ENCODE peak calls at places on chromosomes 6 and 20, in six cellular contexts. One of them, this sample, is unnamed.

GRCh38 chr6:159594750-159595117 is 98.3 kb downstream of the SOD2 start:
- DNase-seq in cardiac muscle cell: peak
- DNase-seq in thoracic aorta: no peak
- DNase-seq in fibroblast of lung: peak
- DNase-seq in epithelial cell of esophagus: peak
- DNase-seq in IMR-90: peak
- DNase-seq in this sample: no peak

GRCh38 chr20:43963872-43964791 is 49.5 kb downstream of the TOX2 start:
- DNase-seq in fibroblast of lung: peak
- DNase-seq in thoracic aorta: no peak
- DNase-seq in epithelial cell of esophagus: no peak
- DNase-seq in IMR-90: peak
- DNase-seq in cardiac muscle cell: peak
- DNase-seq in this sample: no peak

GRCh38 chr6:75437451-75438185 is 56.0 kb downstream of the FILIP1 start:
- DNase-seq in fibroblast of lung: peak
- DNase-seq in cardiac muscle cell: peak
- DNase-seq in thoracic aorta: no peak
- DNase-seq in IMR-90: peak
- DNase-seq in epithelial cell of esophagus: peak
- DNase-seq in this sample: no peak

GRCh38 chr6:5968817-5969726 is 37.7 kb downstream of the NRN1 start:
- DNase-seq in fibroblast of lung: no peak
- DNase-seq in epithelial cell of esophagus: peak
- DNase-seq in thoracic aorta: peak
- DNase-seq in cardiac muscle cell: no peak
- DNase-seq in IMR-90: no peak
- DNase-seq in this sample: peak

GRCh38 chr6:16130932-16131387 is 2.1 kb downstream of the MYLIP start:
- DNase-seq in epithelial cell of esophagus: peak
- DNase-seq in thoracic aorta: no peak
- DNase-seq in IMR-90: peak
- DNase-seq in fibroblast of lung: peak
- DNase-seq in cardiac muscle cell: peak
- DNase-seq in this sample: no peak

GRCh38 chr20:10075606-10076005 is 40.8 kb downstream of the ANKEF1 start:
- DNase-seq in epithelial cell of esophagus: peak
- DNase-seq in fibroblast of lung: no peak
- DNase-seq in cardiac muscle cell: no peak
- DNase-seq in IMR-90: no peak
- DNase-seq in thoracic aorta: no peak
- DNase-seq in this sample: no peak

GRCh38 chr20:17616480-17617211 is 46.8 kb downstream of the DSTN start:
- DNase-seq in IMR-90: no peak
- DNase-seq in fibroblast of lung: no peak
- DNase-seq in thoracic aorta: no peak
- DNase-seq in epithelial cell of esophagus: no peak
- DNase-seq in cardiac muscle cell: no peak
- DNase-seq in this sample: peak

GRCh38 chr6:11093065-11093590 is 506 bp upstream of the SMIM13 start:
- DNase-seq in fibroblast of lung: no peak
- DNase-seq in IMR-90: peak
- DNase-seq in cardiac muscle cell: no peak
- DNase-seq in thoracic aorta: no peak
- DNase-seq in epithelial cell of esophagus: no peak
- DNase-seq in this sample: no peak

GRCh38 chr20:64101731-64102621 is 5.4 kb downstream of the NPBWR2 start:
- DNase-seq in thoracic aorta: no peak
- DNase-seq in cardiac muscle cell: no peak
- DNase-seq in epithelial cell of esophagus: peak
- DNase-seq in fibroblast of lung: no peak
- DNase-seq in IMR-90: no peak
- DNase-seq in this sample: peak

GRCh38 chr6:166707045-166707444 is 80.0 kb upstream of the RPS6KA2 start:
- DNase-seq in fibroblast of lung: peak
- DNase-seq in epithelial cell of esophagus: peak
- DNase-seq in thoracic aorta: no peak
- DNase-seq in cardiac muscle cell: peak
- DNase-seq in IMR-90: peak
- DNase-seq in this sample: peak
- TF ChIP-seq CTCF in fibroblast of lung: peak
- TF ChIP-seq CTCF in epithelial cell of esophagus: peak
- TF ChIP-seq CTCF in thoracic aorta: no peak
- TF ChIP-seq CTCF in cardiac muscle cell: peak
- TF ChIP-seq CTCF in IMR-90: peak
- TF ChIP-seq CTCF in this sample: peak

GRCh38 chr20:21968486-21968885 is 263.0 kb downstream of the PAX1 start:
- DNase-seq in fibroblast of lung: no peak
- DNase-seq in thoracic aorta: no peak
- DNase-seq in IMR-90: no peak
- DNase-seq in epithelial cell of esophagus: no peak
- DNase-seq in cardiac muscle cell: no peak
- DNase-seq in this sample: no peak
- TF ChIP-seq CTCF in fibroblast of lung: no peak
- TF ChIP-seq CTCF in thoracic aorta: no peak
- TF ChIP-seq CTCF in IMR-90: no peak
- TF ChIP-seq CTCF in epithelial cell of esophagus: no peak
- TF ChIP-seq CTCF in cardiac muscle cell: no peak
- TF ChIP-seq CTCF in this sample: no peak

GRCh38 chr20:59452856-59453255 is 151.5 kb upstream of the PHACTR3 start:
- DNase-seq in fibroblast of lung: no peak
- DNase-seq in IMR-90: no peak
- DNase-seq in epithelial cell of esophagus: no peak
- DNase-seq in thoracic aorta: no peak
- DNase-seq in cardiac muscle cell: no peak
- DNase-seq in this sample: no peak

GRCh38 chr20:59456342-59457132 is 147.8 kb upstream of the PHACTR3 start:
- DNase-seq in epithelial cell of esophagus: no peak
- DNase-seq in IMR-90: no peak
- DNase-seq in thoracic aorta: no peak
- DNase-seq in cardiac muscle cell: no peak
- DNase-seq in fibroblast of lung: no peak
- DNase-seq in this sample: no peak

GRCh38 chr20:59458645-59459044 is 145.7 kb upstream of the PHACTR3 start:
- DNase-seq in IMR-90: no peak
- DNase-seq in epithelial cell of esophagus: no peak
- DNase-seq in thoracic aorta: no peak
- DNase-seq in cardiac muscle cell: no peak
- DNase-seq in fibroblast of lung: no peak
- DNase-seq in this sample: no peak

GRCh38 chr20:59453634-59454241 is 150.6 kb upstream of the PHACTR3 start:
- DNase-seq in fibroblast of lung: no peak
- DNase-seq in cardiac muscle cell: no peak
- DNase-seq in IMR-90: no peak
- DNase-seq in thoracic aorta: no peak
- DNase-seq in epithelial cell of esophagus: no peak
- DNase-seq in this sample: no peak

DNA sequence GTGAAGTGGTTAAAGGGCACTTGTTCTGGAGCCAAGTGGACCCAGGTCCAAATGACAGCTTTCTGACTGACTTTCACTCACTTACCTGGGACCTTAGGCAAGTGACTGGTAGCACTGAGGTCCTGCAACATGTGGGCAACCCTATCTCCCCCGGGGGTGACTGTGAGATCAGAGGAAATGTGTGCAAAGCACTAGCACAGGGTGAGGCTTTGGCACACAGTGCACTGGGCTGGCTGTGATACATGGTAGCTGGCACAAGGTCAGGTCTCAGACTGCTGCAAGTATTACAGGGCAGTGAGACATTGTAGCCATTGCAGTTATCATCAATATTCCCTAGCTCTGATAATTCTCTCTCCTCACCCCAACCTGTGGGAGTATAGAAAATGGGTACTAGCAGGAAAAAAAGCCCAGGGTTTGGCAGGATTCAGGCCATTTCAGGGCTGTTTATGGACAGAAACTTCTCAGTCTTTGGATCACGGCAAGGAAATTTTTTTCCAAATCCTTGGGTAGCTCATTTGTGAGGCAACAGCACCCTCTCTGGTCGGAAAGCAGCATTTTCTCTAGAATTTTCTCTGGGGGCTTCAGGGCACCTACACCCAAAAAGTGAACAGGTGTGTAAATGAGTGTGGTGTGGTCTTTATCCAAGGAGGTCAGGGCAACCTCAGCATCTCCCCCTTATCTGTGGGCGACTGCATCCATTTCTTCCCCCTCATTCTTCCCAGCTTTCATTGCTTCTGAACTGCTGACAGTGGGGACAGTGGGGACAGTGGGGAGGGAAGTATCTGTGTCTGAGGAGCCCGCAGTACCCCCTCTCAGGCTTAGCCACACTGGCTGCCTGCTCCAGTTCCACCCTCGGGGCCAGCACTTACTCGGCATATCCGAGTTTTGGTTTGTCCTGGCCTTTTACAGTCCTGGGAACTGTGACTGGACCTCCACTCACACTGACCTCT is 148.7 kb upstream of the PHACTR3 start:
- DNase-seq in epithelial cell of esophagus: no peak
- DNase-seq in fibroblast of lung: peak
- DNase-seq in cardiac muscle cell: peak
- DNase-seq in IMR-90: peak
- DNase-seq in thoracic aorta: no peak
- DNase-seq in this sample: no peak
- TF ChIP-seq CTCF in epithelial cell of esophagus: peak
- TF ChIP-seq CTCF in fibroblast of lung: peak
- TF ChIP-seq CTCF in cardiac muscle cell: peak
- TF ChIP-seq CTCF in IMR-90: peak
- TF ChIP-seq CTCF in thoracic aorta: peak
- TF ChIP-seq CTCF in this sample: peak

GRCh38 chr20:25726357-25726756 is 29.7 kb upstream of the ZNF337 start:
- DNase-seq in thoracic aorta: no peak
- DNase-seq in IMR-90: no peak
- DNase-seq in cardiac muscle cell: no peak
- DNase-seq in epithelial cell of esophagus: no peak
- DNase-seq in fibroblast of lung: no peak
- DNase-seq in this sample: no peak
- TF ChIP-seq CTCF in thoracic aorta: no peak
- TF ChIP-seq CTCF in IMR-90: no peak
- TF ChIP-seq CTCF in cardiac muscle cell: no peak
- TF ChIP-seq CTCF in epithelial cell of esophagus: no peak
- TF ChIP-seq CTCF in fibroblast of lung: no peak
- TF ChIP-seq CTCF in this sample: no peak

GRCh38 chr6:133990321-133990720 is 37.3 kb downstream of the TBPL1 start:
- DNase-seq in IMR-90: no peak
- DNase-seq in epithelial cell of esophagus: no peak
- DNase-seq in fibroblast of lung: no peak
- DNase-seq in thoracic aorta: no peak
- DNase-seq in cardiac muscle cell: no peak
- DNase-seq in this sample: no peak

GRCh38 chr6:133995758-133996157 is 42.7 kb downstream of the TBPL1 start:
- DNase-seq in cardiac muscle cell: no peak
- DNase-seq in fibroblast of lung: no peak
- DNase-seq in epithelial cell of esophagus: no peak
- DNase-seq in thoracic aorta: no peak
- DNase-seq in IMR-90: no peak
- DNase-seq in this sample: no peak

GRCh38 chr6:133991096-133991593 is 38.1 kb downstream of the TBPL1 start:
- DNase-seq in epithelial cell of esophagus: no peak
- DNase-seq in fibroblast of lung: peak
- DNase-seq in IMR-90: peak
- DNase-seq in cardiac muscle cell: peak
- DNase-seq in thoracic aorta: no peak
- DNase-seq in this sample: no peak

GRCh38 chr6:133995296-133995695 is 42.3 kb downstream of the TBPL1 start:
- DNase-seq in IMR-90: peak
- DNase-seq in thoracic aorta: no peak
- DNase-seq in fibroblast of lung: no peak
- DNase-seq in cardiac muscle cell: no peak
- DNase-seq in epithelial cell of esophagus: no peak
- DNase-seq in this sample: no peak

GRCh38 chr6:133992992-133993682 is 40.1 kb downstream of the TBPL1 start:
- DNase-seq in thoracic aorta: no peak
- DNase-seq in epithelial cell of esophagus: no peak
- DNase-seq in cardiac muscle cell: peak
- DNase-seq in IMR-90: peak
- DNase-seq in fibroblast of lung: no peak
- DNase-seq in this sample: no peak
- TF ChIP-seq CTCF in thoracic aorta: no peak
- TF ChIP-seq CTCF in epithelial cell of esophagus: no peak
- TF ChIP-seq CTCF in cardiac muscle cell: no peak
- TF ChIP-seq CTCF in IMR-90: no peak
- TF ChIP-seq CTCF in fibroblast of lung: no peak
- TF ChIP-seq CTCF in this sample: no peak

GRCh38 chr6:36911946-36912555 is 26.3 kb downstream of the C6orf89 start:
- DNase-seq in IMR-90: no peak
- DNase-seq in epithelial cell of esophagus: no peak
- DNase-seq in cardiac muscle cell: no peak
- DNase-seq in thoracic aorta: no peak
- DNase-seq in fibroblast of lung: no peak
- DNase-seq in this sample: no peak
- TF ChIP-seq CTCF in IMR-90: no peak
- TF ChIP-seq CTCF in epithelial cell of esophagus: no peak
- TF ChIP-seq CTCF in cardiac muscle cell: no peak
- TF ChIP-seq CTCF in thoracic aorta: no peak
- TF ChIP-seq CTCF in fibroblast of lung: no peak
- TF ChIP-seq CTCF in this sample: no peak

This sample was measured in lower lobe of right lung.